ENCODE peak calls at places on chromosomes 6 and 20, in ten cellular contexts. One of them, this sample, is unnamed.

GRCh38 chr6:88989215-88989614 is 25.8 kb upstream of the RNGTT start:
- DNase-seq in MCF 10A: no peak
- DNase-seq in left ventricle myocardium inferior: no peak
- DNase-seq in Peyer's patch: no peak
- DNase-seq in tibial artery: no peak
- DNase-seq in GM06990: no peak
- DNase-seq in transverse colon: no peak
- DNase-seq in mucosa of descending colon: no peak
- DNase-seq in endothelial cell: no peak
- DNase-seq in HFFc6: no peak
- DNase-seq in this sample: peak; percentile 82

GRCh38 chr6:121055572-121056163 is 278.6 kb downstream of the TBC1D32 start:
- DNase-seq in MCF 10A: peak; percentile 72
- DNase-seq in left ventricle myocardium inferior: no peak
- DNase-seq in Peyer's patch: no peak
- DNase-seq in tibial artery: no peak
- DNase-seq in GM06990: peak; percentile 1
- DNase-seq in transverse colon: no peak
- DNase-seq in mucosa of descending colon: no peak
- DNase-seq in endothelial cell: peak; percentile 25
- DNase-seq in HFFc6: peak; percentile 57
- DNase-seq in this sample: peak; percentile 10

GRCh38 chr20:52493177-52493711 is 301.7 kb upstream of the ZFP64 start:
- DNase-seq in MCF 10A: no peak
- DNase-seq in left ventricle myocardium inferior: no peak
- DNase-seq in Peyer's patch: no peak
- DNase-seq in tibial artery: no peak
- DNase-seq in GM06990: no peak
- DNase-seq in transverse colon: no peak
- DNase-seq in mucosa of descending colon: no peak
- DNase-seq in endothelial cell: peak; percentile 16
- DNase-seq in HFFc6: no peak
- DNase-seq in this sample: peak; percentile 68

GRCh38 chr6:97306946-97307345 is 23.9 kb upstream of the MMS22L start:
- DNase-seq in MCF 10A: no peak
- DNase-seq in left ventricle myocardium inferior: no peak
- DNase-seq in Peyer's patch: no peak
- DNase-seq in tibial artery: no peak
- DNase-seq in GM06990: no peak
- DNase-seq in transverse colon: no peak
- DNase-seq in mucosa of descending colon: no peak
- DNase-seq in endothelial cell: no peak
- DNase-seq in HFFc6: no peak
- DNase-seq in this sample: no peak

GRCh38 chr20:11080776-11081406 is 407.1 kb upstream of the JAG1 start:
- DNase-seq in MCF 10A: no peak
- DNase-seq in left ventricle myocardium inferior: no peak
- DNase-seq in Peyer's patch: no peak
- DNase-seq in tibial artery: no peak
- DNase-seq in GM06990: no peak
- DNase-seq in transverse colon: no peak
- DNase-seq in mucosa of descending colon: no peak
- DNase-seq in endothelial cell: no peak
- DNase-seq in HFFc6: no peak
- DNase-seq in this sample: no peak

GRCh38 chr6:42302441-42302840 is 84.8 kb upstream of the MRPS10 start:
- DNase-seq in MCF 10A: no peak
- DNase-seq in left ventricle myocardium inferior: no peak
- DNase-seq in Peyer's patch: no peak
- DNase-seq in tibial artery: no peak
- DNase-seq in GM06990: no peak
- DNase-seq in transverse colon: no peak
- DNase-seq in mucosa of descending colon: no peak
- DNase-seq in endothelial cell: no peak
- DNase-seq in HFFc6: peak; percentile 24
- DNase-seq in this sample: no peak

GRCh38 chr6:17015144-17015543 is 86.7 kb upstream of the STMND1 start:
- DNase-seq in MCF 10A: no peak
- DNase-seq in left ventricle myocardium inferior: no peak
- DNase-seq in Peyer's patch: no peak
- DNase-seq in tibial artery: no peak
- DNase-seq in GM06990: peak; percentile 53
- DNase-seq in transverse colon: no peak
- DNase-seq in mucosa of descending colon: no peak
- DNase-seq in endothelial cell: no peak
- DNase-seq in HFFc6: peak; percentile 68
- DNase-seq in this sample: peak; percentile 88

GRCh38 chr20:48377940-48378339 is 449.9 kb downstream of the PREX1 start:
- DNase-seq in MCF 10A: no peak
- DNase-seq in left ventricle myocardium inferior: no peak
- DNase-seq in Peyer's patch: no peak
- DNase-seq in tibial artery: no peak
- DNase-seq in GM06990: no peak
- DNase-seq in transverse colon: no peak
- DNase-seq in mucosa of descending colon: no peak
- DNase-seq in endothelial cell: no peak
- DNase-seq in HFFc6: no peak
- DNase-seq in this sample: no peak

GRCh38 chr20:58327211-58327610 is 17.7 kb downstream of the RAB22A start:
- DNase-seq in MCF 10A: no peak
- DNase-seq in left ventricle myocardium inferior: no peak
- DNase-seq in Peyer's patch: no peak
- DNase-seq in tibial artery: no peak
- DNase-seq in GM06990: no peak
- DNase-seq in transverse colon: no peak
- DNase-seq in mucosa of descending colon: no peak
- DNase-seq in endothelial cell: no peak
- DNase-seq in HFFc6: no peak
- DNase-seq in this sample: no peak

GRCh38 chr6:157461000-157461915 is 80.3 kb downstream of the ZDHHC14 start:
- DNase-seq in MCF 10A: no peak
- DNase-seq in left ventricle myocardium inferior: no peak
- DNase-seq in Peyer's patch: no peak
- DNase-seq in tibial artery: no peak
- DNase-seq in GM06990: peak; percentile 73
- DNase-seq in transverse colon: peak; percentile 31
- DNase-seq in mucosa of descending colon: no peak
- DNase-seq in endothelial cell: peak; percentile 23
- DNase-seq in HFFc6: peak; percentile 3
- DNase-seq in this sample: no peak

GRCh38 chr6:71393471-71393870 is 104.9 kb downstream of the OGFRL1 start:
- DNase-seq in MCF 10A: no peak
- DNase-seq in left ventricle myocardium inferior: no peak
- DNase-seq in Peyer's patch: no peak
- DNase-seq in tibial artery: no peak
- DNase-seq in GM06990: no peak
- DNase-seq in transverse colon: no peak
- DNase-seq in mucosa of descending colon: no peak
- DNase-seq in endothelial cell: no peak
- DNase-seq in HFFc6: peak; percentile 25
- DNase-seq in this sample: no peak

GRCh38 chr6:163181666-163182180 is 232.8 kb upstream of the QKI start:
- DNase-seq in MCF 10A: no peak
- DNase-seq in left ventricle myocardium inferior: no peak
- DNase-seq in Peyer's patch: no peak
- DNase-seq in tibial artery: no peak
- DNase-seq in GM06990: no peak
- DNase-seq in transverse colon: no peak
- DNase-seq in mucosa of descending colon: no peak
- DNase-seq in endothelial cell: no peak
- DNase-seq in HFFc6: no peak
- DNase-seq in this sample: no peak

GRCh38 chr20:50191566-50192363 is 1.1 kb downstream of the CEBPB start:
- DNase-seq in MCF 10A: peak; percentile 22
- DNase-seq in left ventricle myocardium inferior: peak; percentile 44
- DNase-seq in Peyer's patch: peak; percentile 77
- DNase-seq in tibial artery: no peak
- DNase-seq in GM06990: peak; percentile 81
- DNase-seq in transverse colon: peak; percentile 55
- DNase-seq in mucosa of descending colon: peak; percentile 76
- DNase-seq in endothelial cell: peak; percentile 70
- DNase-seq in HFFc6: peak; percentile 24
- DNase-seq in this sample: no peak
- TF ChIP-seq CTCF in MCF 10A: no peak
- TF ChIP-seq CTCF in left ventricle myocardium inferior: peak; percentile 67
- TF ChIP-seq CTCF in Peyer's patch: peak; percentile 61
- TF ChIP-seq CTCF in tibial artery: peak; percentile 32
- TF ChIP-seq CTCF in GM06990: peak; percentile 17
- TF ChIP-seq CTCF in transverse colon: peak; percentile 29
- TF ChIP-seq CTCF in mucosa of descending colon: no peak
- TF ChIP-seq CTCF in endothelial cell: peak; percentile 61
- TF ChIP-seq CTCF in HFFc6: peak; percentile 72
- TF ChIP-seq CTCF in this sample: peak; percentile 42

DNA sequence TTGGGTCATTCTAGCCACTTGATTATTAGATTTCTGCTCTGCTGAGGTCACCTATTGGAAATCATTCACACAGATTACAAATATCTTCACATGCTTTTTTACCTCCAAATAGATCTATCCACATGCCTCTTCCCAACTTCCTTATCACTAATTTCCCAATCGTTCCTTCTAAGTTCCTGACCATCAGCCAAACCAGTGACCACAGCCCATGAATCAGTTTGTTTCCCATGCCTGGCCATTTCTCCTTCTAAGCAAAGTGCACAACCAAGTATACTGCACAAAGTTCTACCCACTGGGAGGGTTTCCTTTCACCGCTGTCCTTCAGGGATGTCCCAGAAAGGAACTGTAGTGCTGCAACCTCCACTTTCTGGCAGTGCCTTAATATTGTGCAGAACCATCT is 140.5 kb upstream of the SYNDIG1 start:
- DNase-seq in MCF 10A: no peak
- DNase-seq in left ventricle myocardium inferior: no peak
- DNase-seq in Peyer's patch: no peak
- DNase-seq in tibial artery: no peak
- DNase-seq in GM06990: no peak
- DNase-seq in transverse colon: no peak
- DNase-seq in mucosa of descending colon: no peak
- DNase-seq in endothelial cell: no peak
- DNase-seq in HFFc6: no peak
- DNase-seq in this sample: no peak
- TF ChIP-seq CTCF in MCF 10A: no peak
- TF ChIP-seq CTCF in left ventricle myocardium inferior: no peak
- TF ChIP-seq CTCF in Peyer's patch: no peak
- TF ChIP-seq CTCF in tibial artery: no peak
- TF ChIP-seq CTCF in GM06990: no peak
- TF ChIP-seq CTCF in transverse colon: no peak
- TF ChIP-seq CTCF in mucosa of descending colon: no peak
- TF ChIP-seq CTCF in endothelial cell: no peak
- TF ChIP-seq CTCF in HFFc6: no peak
- TF ChIP-seq CTCF in this sample: no peak

DNA sequence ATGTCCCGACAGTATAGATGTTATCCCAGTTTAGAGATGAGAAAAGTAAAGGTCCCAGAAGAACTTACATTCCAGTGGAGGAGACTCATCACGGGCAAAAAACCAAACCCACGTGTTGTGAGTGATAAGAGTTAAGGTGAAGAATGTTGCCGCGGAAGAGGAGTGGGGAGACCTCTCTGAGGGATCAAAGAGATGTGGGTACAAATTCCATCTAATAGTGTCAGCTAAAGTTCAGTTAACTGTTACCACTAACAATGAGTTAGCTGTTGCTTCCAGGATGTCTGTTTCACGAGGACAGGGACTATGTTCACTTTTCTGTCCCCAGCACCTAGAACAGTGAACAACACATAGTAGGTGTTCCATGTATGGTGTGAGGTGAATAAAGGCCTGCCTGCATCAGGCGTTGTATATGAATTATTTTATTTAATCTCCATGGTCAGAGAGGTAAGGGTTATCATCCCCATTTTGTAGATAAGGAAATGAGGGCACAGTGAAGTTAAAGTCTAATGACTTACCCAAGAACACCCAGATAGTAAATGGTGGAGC is 39.8 kb upstream of the RSPO4 start:
- DNase-seq in MCF 10A: no peak
- DNase-seq in left ventricle myocardium inferior: no peak
- DNase-seq in Peyer's patch: no peak
- DNase-seq in tibial artery: no peak
- DNase-seq in GM06990: no peak
- DNase-seq in transverse colon: no peak
- DNase-seq in mucosa of descending colon: no peak
- DNase-seq in endothelial cell: no peak
- DNase-seq in HFFc6: no peak
- DNase-seq in this sample: no peak
- TF ChIP-seq CTCF in MCF 10A: no peak
- TF ChIP-seq CTCF in left ventricle myocardium inferior: no peak
- TF ChIP-seq CTCF in Peyer's patch: no peak
- TF ChIP-seq CTCF in tibial artery: no peak
- TF ChIP-seq CTCF in GM06990: no peak
- TF ChIP-seq CTCF in transverse colon: no peak
- TF ChIP-seq CTCF in mucosa of descending colon: no peak
- TF ChIP-seq CTCF in endothelial cell: no peak
- TF ChIP-seq CTCF in HFFc6: no peak
- TF ChIP-seq CTCF in this sample: no peak

GRCh38 chr6:83539678-83540077 is 27.3 kb downstream of the PRSS35 start:
- DNase-seq in MCF 10A: no peak
- DNase-seq in left ventricle myocardium inferior: no peak
- DNase-seq in Peyer's patch: no peak
- DNase-seq in tibial artery: no peak
- DNase-seq in GM06990: no peak
- DNase-seq in transverse colon: no peak
- DNase-seq in mucosa of descending colon: no peak
- DNase-seq in endothelial cell: no peak
- DNase-seq in HFFc6: no peak
- DNase-seq in this sample: no peak

GRCh38 chr6:83536034-83536646 is 23.8 kb downstream of the PRSS35 start:
- DNase-seq in MCF 10A: peak; percentile 54
- DNase-seq in left ventricle myocardium inferior: no peak
- DNase-seq in Peyer's patch: no peak
- DNase-seq in tibial artery: no peak
- DNase-seq in GM06990: no peak
- DNase-seq in transverse colon: peak; percentile 51
- DNase-seq in mucosa of descending colon: no peak
- DNase-seq in endothelial cell: peak; percentile 65
- DNase-seq in HFFc6: peak; percentile 33
- DNase-seq in this sample: peak; percentile 40

DNA sequence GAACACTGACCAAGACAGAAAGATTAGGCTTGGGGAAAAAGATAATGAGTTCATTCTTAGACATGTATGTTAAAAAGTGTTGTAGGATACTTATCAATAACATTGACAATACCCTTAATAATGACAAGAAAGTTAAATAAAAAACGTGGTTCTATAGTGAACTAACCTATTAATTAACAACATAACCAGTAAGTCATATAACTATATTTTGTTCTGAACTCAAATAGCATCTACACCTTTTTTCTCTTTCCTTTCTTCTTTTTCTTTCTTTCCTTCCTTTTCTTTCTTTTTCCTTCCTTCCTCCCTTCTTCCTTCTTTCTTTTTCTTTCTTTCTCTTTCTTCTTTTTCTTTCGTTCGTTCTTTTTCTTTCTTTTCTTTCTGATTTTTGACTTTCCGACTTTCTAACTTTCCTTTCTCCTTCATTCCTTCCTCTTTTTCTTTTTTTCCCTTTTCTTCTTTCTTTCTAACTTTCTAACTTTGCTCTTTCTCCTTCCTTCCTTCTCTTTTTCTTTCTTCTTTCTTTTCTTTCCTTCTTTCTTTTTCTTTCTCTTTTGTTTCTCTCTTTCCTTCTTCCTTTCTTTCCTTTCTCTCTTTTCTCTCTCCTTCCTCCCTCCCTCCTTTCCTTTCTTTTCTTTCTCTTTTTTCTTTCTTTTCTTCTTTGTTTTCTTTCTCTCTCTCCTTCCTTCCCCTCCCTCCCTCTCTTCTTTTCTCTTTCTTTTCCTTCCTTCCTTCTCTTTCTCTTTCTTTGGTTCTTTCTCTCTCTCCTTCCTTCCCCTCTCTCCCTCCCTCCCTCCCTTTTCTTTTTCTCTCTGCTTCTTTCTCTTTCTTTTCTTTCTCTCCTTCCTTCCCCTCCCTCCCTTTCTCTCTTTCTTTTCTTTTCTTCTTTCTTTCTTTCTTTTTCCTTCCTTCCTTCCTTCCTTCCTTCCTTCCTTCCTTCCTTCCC is 24.6 kb downstream of the PRSS35 start:
- DNase-seq in MCF 10A: no peak
- DNase-seq in left ventricle myocardium inferior: no peak
- DNase-seq in Peyer's patch: no peak
- DNase-seq in tibial artery: no peak
- DNase-seq in GM06990: no peak
- DNase-seq in transverse colon: no peak
- DNase-seq in mucosa of descending colon: no peak
- DNase-seq in endothelial cell: no peak
- DNase-seq in HFFc6: no peak
- DNase-seq in this sample: no peak
- TF ChIP-seq CTCF in MCF 10A: no peak
- TF ChIP-seq CTCF in left ventricle myocardium inferior: no peak
- TF ChIP-seq CTCF in Peyer's patch: no peak
- TF ChIP-seq CTCF in tibial artery: no peak
- TF ChIP-seq CTCF in GM06990: no peak
- TF ChIP-seq CTCF in transverse colon: no peak
- TF ChIP-seq CTCF in mucosa of descending colon: no peak
- TF ChIP-seq CTCF in endothelial cell: no peak
- TF ChIP-seq CTCF in HFFc6: no peak
- TF ChIP-seq CTCF in this sample: no peak